ENCODE peak calls at places on chromosomes 4 and X, in nine cellular contexts. O is upper lobe of right lung, Y is left ventricle myocardium inferior, T is heart left ventricle, N is small intestine, S is Caco-2, H is fibroblast of lung, L is DND-41, W is aorta. J is an unnamed sample. For H3K36me3 and H3K27me3, the result is how much of the 10 kb centered on the place peaks cover.

GRCh38 chr4:153403761-153404160 is 59.3 kb downstream of the MND1 start:
- DNase-seq in Y (no peak), N (no peak), H (peak), O (no peak), L (no peak), S (no peak), T (no peak), W (no peak), J (no peak)

GRCh38 chr4:147136783-147137182 is 191.1 kb upstream of the TTC29 start:
- DNase-seq in Y (no peak), W (no peak), N (no peak), S (no peak), L (no peak), T (no peak), O (no peak), H (no peak), J (no peak)

GRCh38 chr4:74123065-74123728 is 24.2 kb upstream of the CXCL2 start:
- DNase-seq in S (no peak), L (no peak), H (peak), N (no peak), W (no peak), O (no peak), Y (peak), T (no peak), J (no peak)

GRCh38 chr4:73902038-73902637 is 32.9 kb downstream of the CXCL1 start:
- DNase-seq in O (no peak), N (no peak), S (no peak), Y (no peak), H (no peak), L (no peak), T (no peak), W (no peak), J (no peak)

GRCh38 chrX:78092296-78092695 is 11.8 kb upstream of the PGK1 start:
- DNase-seq in O (no peak), Y (no peak), H (peak), N (no peak), T (no peak), L (peak), S (no peak), W (no peak), J (no peak)

GRCh38 chr4:158356331-158356730 is 146.0 kb downstream of the TMEM144 start:
- DNase-seq in H (no peak), T (no peak), L (no peak), O (no peak), W (no peak), S (no peak), N (no peak), Y (no peak), J (no peak)

GRCh38 chr4:140237616-140238352 is 83.8 kb upstream of the MAML3 start:
- DNase-seq in T (peak), H (peak), W (peak), S (no peak), Y (peak), N (peak), L (no peak), O (peak), J (no peak)

GRCh38 chr4:164700471-164700870 is 53.5 kb upstream of the SMIM31 start:
- DNase-seq in S (peak), W (no peak), Y (no peak), L (peak), T (no peak), H (no peak), O (no peak), N (peak), J (no peak)

GRCh38 chr4:135739354-135739753 is 1537.8 kb upstream of the PABPC4L start:
- DNase-seq in T (no peak), H (peak), Y (no peak), N (no peak), S (no peak), O (no peak), W (no peak), L (no peak), J (no peak)

GRCh38 chrX:77160301-77160700 is 286.9 kb upstream of the FGF16 start:
- DNase-seq in H (no peak), L (peak), O (peak), W (no peak), N (no peak), S (no peak), Y (no peak), T (no peak), J (no peak)

GRCh38 chrX:71652405-71652804 is 14.9 kb upstream of the LOC101059915 start:
- DNase-seq in T (no peak), S (peak), Y (no peak), H (peak), L (peak), W (no peak), O (no peak), N (peak), J (peak)

GRCh38 chrX:76127341-76127740 is 45.5 kb upstream of the PBDC1 start:
- DNase-seq in H (no peak), W (no peak), O (no peak), N (no peak), T (no peak), Y (no peak), S (peak), L (no peak), J (no peak)

GRCh38 chrX:15107367-15107988 is 162.4 kb downstream of the ASB9 start:
- DNase-seq in H (no peak), W (no peak), O (no peak), T (no peak), S (no peak), Y (no peak), L (no peak), N (no peak), J (no peak)

GRCh38 chr4:5127556-5127955 is 76.3 kb downstream of the STK32B start:
- DNase-seq in L (no peak), S (no peak), T (no peak), O (no peak), Y (no peak), H (peak), N (no peak), W (no peak), J (no peak)

GRCh38 chrX:52865328-52865980 is 2.4 kb downstream of the XAGE3 start:
- DNase-seq in N (peak), T (no peak), H (no peak), S (no peak), Y (no peak), L (no peak), W (no peak), O (no peak), J (no peak)

GRCh38 chrX:135416546-135416945 is 5.2 kb upstream of the SMIM10L2A start:
- DNase-seq in W (no peak), Y (no peak), T (no peak), H (no peak), N (no peak), S (peak), L (no peak), O (no peak), J (peak)

GRCh38 chr4:54566608-54567007 is 91.1 kb upstream of the KIT start:
- DNase-seq in N (peak), T (no peak), L (peak), S (no peak), W (no peak), H (no peak), O (no peak), Y (no peak), J (no peak)

GRCh38 chrX:133056341-133056740 is 40.6 kb downstream of the USP26 start:
- DNase-seq in L (no peak), O (no peak), S (no peak), Y (no peak), W (no peak), H (no peak), N (no peak), T (no peak), J (no peak)

GRCh38 chrX:115560978-115561604 is at the start of gene PLS3:
- DNase-seq in W (peak), S (peak), N (peak), O (peak), T (peak), L (no peak), H (peak), Y (peak), J (no peak)

GRCh38 chr4:94451051-94451404 is 714 bp upstream of the PDLIM5 start:
- DNase-seq in L (no peak), H (no peak), W (no peak), O (no peak), N (no peak), S (no peak), T (no peak), Y (no peak), J (no peak)

GRCh38 chrX:3733043-3733430 is 19.6 kb upstream of the PRKX start:
- DNase-seq in W (no peak), O (no peak), H (no peak), S (no peak), T (no peak), N (no peak), L (no peak), Y (no peak), J (no peak)

GRCh38 chrX:68511255-68511654 is 12.4 kb downstream of the YIPF6 start:
- DNase-seq in N (peak), H (peak), W (no peak), T (peak), O (no peak), Y (no peak), L (peak), S (no peak), J (no peak)

GRCh38 chr4:187363453-187363852 is 632.1 kb upstream of the ZFP42 start:
- DNase-seq in T (no peak), W (no peak), L (no peak), S (no peak), O (no peak), H (no peak), N (no peak), Y (no peak), J (peak)

GRCh38 chr4:93416337-93417102 is 412.0 kb upstream of the ATOH1 start:
- DNase-seq in W (no peak), L (no peak), H (peak), T (no peak), O (no peak), Y (no peak), S (no peak), N (no peak), J (no peak)

GRCh38 chr4:111718763-111719537 is 426.3 kb upstream of the FAM241A start:
- DNase-seq in Y (no peak), N (no peak), W (no peak), L (no peak), S (no peak), O (no peak), T (no peak), H (no peak), J (no peak)
- H3K36me3 ChIP-seq in Y (under half), N (under half), W (under half), L (under half), S (under half), O (under half), T (under half), H (under half), J (under half)

DNA sequence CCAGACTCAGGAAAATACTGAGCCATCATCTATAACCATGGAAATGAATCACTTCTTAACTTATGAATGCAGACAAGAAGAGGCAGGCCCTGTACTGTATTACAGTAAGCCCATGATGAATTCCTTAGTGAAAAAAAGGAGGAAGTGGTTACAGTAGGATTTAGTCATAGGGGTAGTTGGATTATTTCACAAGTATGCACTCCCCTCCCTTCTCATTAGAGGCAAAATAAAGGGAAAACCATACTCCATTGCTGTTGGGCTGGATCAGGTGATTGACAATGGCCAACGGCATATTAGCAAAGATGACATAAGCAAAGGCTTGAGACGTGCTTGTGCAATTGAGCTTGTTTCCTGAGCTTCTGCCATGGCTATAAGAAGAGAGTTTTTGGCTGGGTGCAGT is 181.1 kb upstream of the PRPS2 start:
- DNase-seq in S (no peak), N (no peak), H (peak), O (no peak), Y (no peak), T (no peak), L (no peak), W (no peak), J (peak)
- H3K27me3 ChIP-seq in S (under half), N (under half), H (under half), O (under half), Y (under half), T (under half), L (under half), W (under half), J (under half)

DNA sequence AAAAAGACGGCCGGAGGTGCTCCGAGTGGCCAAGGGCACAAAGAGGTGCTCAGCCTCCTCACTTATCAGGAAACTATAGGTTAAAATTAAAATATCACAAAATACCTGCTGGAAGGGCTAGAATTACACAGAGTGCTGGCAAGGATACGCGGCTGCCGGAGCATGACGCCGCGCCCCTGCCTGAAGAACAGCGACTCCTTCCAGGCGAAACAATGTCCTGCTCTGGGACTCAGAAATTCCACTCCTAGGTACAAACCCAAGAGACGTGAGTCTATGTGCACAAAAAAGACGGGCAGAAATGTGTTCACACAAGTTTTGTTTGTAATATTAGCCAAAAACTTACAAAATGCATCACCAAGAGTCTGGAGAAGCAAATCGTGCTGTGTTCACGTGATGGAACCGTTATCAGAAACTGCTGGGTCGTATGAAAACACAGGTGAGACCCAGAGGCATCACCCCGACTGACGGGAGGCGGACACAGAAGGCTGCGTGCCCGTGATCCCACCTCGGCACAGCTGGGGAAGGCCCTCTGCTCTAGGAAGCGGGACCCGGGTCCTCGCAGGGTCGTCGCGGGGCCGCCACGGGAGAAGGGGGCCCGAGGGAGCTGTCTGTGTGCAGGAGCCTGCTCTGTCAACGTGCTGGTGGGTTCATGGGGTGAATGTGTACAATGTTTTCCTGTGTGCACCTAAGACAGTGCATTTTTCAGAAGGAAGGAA is 27.6 kb downstream of the CTBP1 start:
- DNase-seq in W (no peak), L (no peak), T (no peak), N (no peak), Y (no peak), O (no peak), H (no peak), S (no peak), J (no peak)
- H3K36me3 ChIP-seq in W (under half), L (half or more), T (half or more), N (under half), Y (half or more), O (half or more), H (under half), S (under half), J (under half)

DNA sequence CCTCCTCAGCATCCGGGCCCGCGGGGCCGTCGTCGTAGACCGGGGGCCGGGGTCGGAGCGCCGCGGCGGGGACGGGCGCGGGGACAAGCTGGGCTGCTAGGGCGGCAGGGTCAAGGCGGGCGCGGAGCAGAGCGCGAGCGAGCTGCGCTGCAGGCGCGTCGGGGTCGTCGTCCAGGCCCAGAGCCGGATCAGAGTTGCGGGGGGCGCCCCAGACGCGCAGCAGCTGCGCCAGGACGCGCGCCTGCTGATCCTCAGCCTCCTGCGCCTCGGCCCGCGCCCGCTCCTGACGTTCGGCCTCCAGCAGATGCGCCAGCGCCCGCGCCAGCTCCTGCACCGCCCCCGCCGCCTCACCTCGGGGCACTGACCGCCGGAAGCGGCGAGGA is 3.5 kb downstream of the PCSK1N start:
- DNase-seq in T (no peak), S (no peak), O (no peak), Y (no peak), W (peak), N (no peak), L (no peak), H (no peak), J (no peak)
- H3K27me3 ChIP-seq in T (under half), S (under half), O (under half), Y (half or more), W (under half), N (under half), L (under half), H (under half), J (under half)

GRCh38 chrX:84064814-84065213 is 123.2 kb downstream of the RPS6KA6 start:
- DNase-seq in O (no peak), T (no peak), H (no peak), Y (no peak), S (no peak), L (no peak), W (no peak), N (no peak), J (no peak)
- H3K36me3 ChIP-seq in O (under half), T (under half), H (under half), Y (under half), S (under half), L (under half), W (under half), N (under half), J (under half)

GRCh38 chrX:83892433-83892832 is 31.5 kb downstream of the CYLC1 start:
- DNase-seq in H (no peak), T (no peak), L (no peak), N (no peak), S (no peak), W (peak), Y (no peak), O (no peak), J (no peak)
- H3K27me3 ChIP-seq in H (under half), T (under half), L (under half), N (under half), S (under half), W (under half), Y (under half), O (under half), J (under half)

GRCh38 chr4:118762146-118762545 is 73.8 kb downstream of the SEC24D start:
- DNase-seq in S (no peak), Y (no peak), H (no peak), L (no peak), O (no peak), N (no peak), T (no peak), W (no peak), J (no peak)
- H3K36me3 ChIP-seq in S (under half), Y (under half), H (under half), L (half or more), O (under half), N (under half), T (under half), W (under half), J (under half)

GRCh38 chr4:13539721-13540445 is 4.4 kb downstream of the NKX3-2 start:
- DNase-seq in Y (no peak), N (no peak), W (no peak), H (no peak), S (no peak), O (no peak), T (no peak), L (no peak), J (no peak)
- H3K27me3 ChIP-seq in Y (half or more), N (under half), W (under half), H (half or more), S (under half), O (half or more), T (half or more), L (under half), J (half or more)